ENCODE peak calls at places on chromosomes 5 and 9, in nine cellular contexts. J is ELF-1; B is hypothalamus; G is T-helper 17 cell; Q is left cardiac atrium; E is stimulated activated CD4-positive, alpha-beta T cell treated with anti-CD3 and anti-CD28 coated beads, TNF-alpha, amount 100 ng/mL, for 1 hour; L is DMS79; Y is activated CD4-positive, alpha-beta T cell treated with anti-CD3 and anti-CD28 coated beads for 24 hours; R is activated T-helper 9 cell treated with anti-CD3 and anti-CD28 coated beads, Interleukin-2, amount 50 U/mL, for 16 hours. T is an unnamed sample.

GRCh38 chr9:1637401-1637800 is 377.7 kb upstream of the SMARCA2 start:
- DNase-seq in J (no peak), B (no peak), G (no peak), Q (no peak), E (no peak), L (no peak), Y (no peak), R (no peak), T (no peak)

GRCh38 chr5:11385901-11386293 is 518.3 kb downstream of the CTNND2 start:
- DNase-seq in J (peak), B (no peak), G (no peak), Q (no peak), E (no peak), L (no peak), Y (no peak), R (no peak), T (no peak)

GRCh38 chr5:160272041-160272663 is 40.2 kb downstream of the CCNJL start:
- DNase-seq in J (peak), B (no peak), G (no peak), Q (no peak), E (no peak), L (no peak), Y (no peak), R (no peak), T (no peak)

GRCh38 chr9:129145841-129146292 is 32.2 kb downstream of the IER5L start:
- DNase-seq in J (peak), B (no peak), G (no peak), Q (peak), E (no peak), L (no peak), Y (no peak), R (no peak), T (peak)

GRCh38 chr9:36924071-36924470 is 110.0 kb downstream of the PAX5 start:
- DNase-seq in J (no peak), B (no peak), G (no peak), Q (no peak), E (no peak), L (no peak), Y (no peak), R (no peak), T (no peak)

GRCh38 chr5:103355590-103355989 is 97.0 kb downstream of the MACIR start:
- DNase-seq in J (no peak), B (no peak), G (no peak), Q (no peak), E (no peak), L (no peak), Y (no peak), R (no peak), T (no peak)

GRCh38 chr9:95193480-95193879 is 124.0 kb downstream of the FANCC start:
- DNase-seq in J (no peak), B (no peak), G (no peak), Q (no peak), E (no peak), L (no peak), Y (no peak), R (no peak), T (no peak)

GRCh38 chr5:76692274-76692540 is 23.7 kb upstream of the F2R start:
- DNase-seq in J (no peak), B (no peak), G (no peak), Q (no peak), E (no peak), L (no peak), Y (no peak), R (no peak), T (no peak)

GRCh38 chr5:17763301-17763700 is 129.0 kb downstream of the TAF11L14 start:
- DNase-seq in J (no peak), B (no peak), G (no peak), Q (no peak), E (no peak), L (no peak), Y (no peak), R (no peak), T (no peak)

GRCh38 chr9:109448223-109448622 is 49.9 kb downstream of the PTPN3 start:
- DNase-seq in J (no peak), B (no peak), G (no peak), Q (no peak), E (no peak), L (no peak), Y (no peak), R (no peak), T (no peak)

GRCh38 chr5:138832218-138832617 is 42.9 kb downstream of the LRRTM2 start:
- DNase-seq in J (no peak), B (no peak), G (no peak), Q (no peak), E (no peak), L (no peak), Y (no peak), R (no peak), T (no peak)

GRCh38 chr9:136045595-136046554 is 49.2 kb downstream of the NACC2 start:
- DNase-seq in J (no peak), B (no peak), G (no peak), Q (no peak), E (no peak), L (no peak), Y (no peak), R (no peak), T (no peak)

GRCh38 chr5:150409638-150410523 is 2.8 kb downstream of the CD74 start:
- DNase-seq in J (peak), B (peak), G (no peak), Q (peak), E (no peak), L (no peak), Y (no peak), R (no peak), T (peak)

GRCh38 chr5:120405291-120405864 is 58.7 kb upstream of the PRR16 start:
- DNase-seq in J (no peak), B (no peak), G (no peak), Q (no peak), E (no peak), L (no peak), Y (no peak), R (no peak), T (no peak)

GRCh38 chr9:37938121-37938906 is 34.4 kb upstream of the SLC25A51 start:
- DNase-seq in J (peak), B (peak), G (no peak), Q (peak), E (no peak), L (no peak), Y (no peak), R (no peak), T (no peak)

GRCh38 chr5:173581408-173582197 is 34.8 kb downstream of the BOD1 start:
- DNase-seq in J (peak), B (peak), G (peak), Q (peak), E (no peak), L (no peak), Y (peak), R (peak), T (no peak)

GRCh38 chr5:25128606-25129005 is 483.8 kb upstream of the CDH10 start:
- DNase-seq in J (no peak), B (no peak), G (no peak), Q (no peak), E (no peak), L (no peak), Y (no peak), R (no peak), T (no peak)

GRCh38 chr5:61659221-61659696 is 327.2 kb downstream of the ZSWIM6 start:
- DNase-seq in J (peak), B (no peak), G (no peak), Q (no peak), E (no peak), L (no peak), Y (no peak), R (no peak), T (no peak)

GRCh38 chr5:9557696-9558095 is 11.8 kb upstream of the SEMA5A start:
- DNase-seq in J (no peak), B (no peak), G (no peak), Q (no peak), E (no peak), L (no peak), Y (no peak), R (no peak), T (no peak)

GRCh38 chr9:77014597-77015263 is 4.7 kb upstream of the FOXB2 start:
- DNase-seq in J (peak), B (no peak), G (no peak), Q (no peak), E (no peak), L (no peak), Y (no peak), R (no peak), T (no peak)

GRCh38 chr9:124475158-124475867 is 25.1 kb downstream of the ADGRD2 start:
- DNase-seq in J (no peak), B (no peak), G (no peak), Q (no peak), E (no peak), L (no peak), Y (no peak), R (no peak), T (no peak)

GRCh38 chr5:133825631-133826289 is 142.7 kb downstream of the C5orf15 start:
- DNase-seq in J (no peak), B (no peak), G (no peak), Q (peak), E (no peak), L (no peak), Y (no peak), R (no peak), T (peak)

GRCh38 chr5:5198111-5198510 is 58.0 kb downstream of the ADAMTS16 start:
- DNase-seq in J (no peak), B (no peak), G (no peak), Q (no peak), E (no peak), L (no peak), Y (no peak), R (no peak), T (no peak)

GRCh38 chr5:33781286-33781685 is 110.5 kb downstream of the ADAMTS12 start:
- DNase-seq in J (peak), B (no peak), G (no peak), Q (no peak), E (no peak), L (no peak), Y (no peak), R (no peak), T (no peak)

GRCh38 chr5:122067330-122067885 is 10.7 kb downstream of the LOX start:
- DNase-seq in J (peak), B (no peak), G (no peak), Q (no peak), E (no peak), L (no peak), Y (no peak), R (no peak), T (no peak)

GRCh38 chr9:121760571-121760970 is 109.1 kb downstream of the DAB2IP start:
- DNase-seq in J (no peak), B (no peak), G (no peak), Q (no peak), E (no peak), L (no peak), Y (no peak), R (no peak), T (no peak)

GRCh38 chr5:96434201-96434645 is 1.2 kb upstream of the PCSK1 start:
- DNase-seq in J (peak), B (peak), G (peak), Q (peak), E (no peak), L (peak), Y (peak), R (peak), T (peak)

GRCh38 chr9:79120533-79121315 is 451.0 kb upstream of the TLE4 start:
- DNase-seq in J (no peak), B (no peak), G (no peak), Q (no peak), E (no peak), L (peak), Y (no peak), R (no peak), T (no peak)

GRCh38 chr9:123735376-123735775 is 194.6 kb downstream of the DENND1A start:
- DNase-seq in J (no peak), B (no peak), G (no peak), Q (no peak), E (no peak), L (no peak), Y (no peak), R (no peak), T (no peak)

GRCh38 chr9:115997923-115998322 is 155.7 kb upstream of the PAPPA start:
- DNase-seq in J (no peak), B (no peak), G (no peak), Q (no peak), E (no peak), L (no peak), Y (no peak), R (no peak), T (no peak)

GRCh38 chr9:69388596-69388995 is 63.6 kb downstream of the ENTREP1 start:
- DNase-seq in J (no peak), B (no peak), G (no peak), Q (no peak), E (no peak), L (no peak), Y (no peak), R (no peak), T (no peak)

GRCh38 chr5:140509898-140510297 is 37.6 kb upstream of the EIF4EBP3 start:
- DNase-seq in J (no peak), B (no peak), G (no peak), Q (no peak), E (no peak), L (no peak), Y (no peak), R (no peak), T (no peak)

GRCh38 chr5:141496038-141496437 is 7.2 kb downstream of the PCDHGC5 start:
- DNase-seq in J (peak), B (no peak), G (no peak), Q (no peak), E (no peak), L (no peak), Y (no peak), R (no peak), T (no peak)

GRCh38 chr9:7980691-7981289 is 181.2 kb upstream of the DMAC1 start:
- DNase-seq in J (no peak), B (no peak), G (no peak), Q (no peak), E (no peak), L (no peak), Y (no peak), R (no peak), T (no peak)

GRCh38 chr5:154334406-154335041 is 111.3 kb upstream of the SAP30L start:
- DNase-seq in J (no peak), B (no peak), G (no peak), Q (no peak), E (no peak), L (no peak), Y (no peak), R (no peak), T (no peak)

GRCh38 chr5:127010362-127010761 is 20.0 kb downstream of the MARCHF3 start:
- DNase-seq in J (no peak), B (no peak), G (no peak), Q (no peak), E (no peak), L (no peak), Y (no peak), R (no peak), T (no peak)

GRCh38 chr9:27535701-27536118 is 6.1 kb upstream of the MOB3B start:
- DNase-seq in J (peak), B (peak), G (no peak), Q (no peak), E (no peak), L (no peak), Y (no peak), R (no peak), T (no peak)

GRCh38 chr5:5497132-5497748 is 74.8 kb downstream of the ICE1 start:
- DNase-seq in J (peak), B (peak), G (no peak), Q (peak), E (no peak), L (no peak), Y (no peak), R (no peak), T (peak)

GRCh38 chr5:74892921-74893320 is 26.7 kb upstream of the FAM169A start:
- DNase-seq in J (no peak), B (no peak), G (no peak), Q (no peak), E (no peak), L (no peak), Y (no peak), R (no peak), T (no peak)

T was measured in psoas muscle.